ENCODE peak calls at places on chromosomes 1 and 21, in six cellular contexts. One of them, this sample, is unnamed.

GRCh38 chr1:59333626-59334277 is 36.9 kb downstream of the FGGY start:
- DNase-seq in CD4-positive, alpha-beta memory T cell: no peak
- DNase-seq in Peyer's patch: no peak
- DNase-seq in aorta: no peak
- DNase-seq in stomach: no peak
- DNase-seq in IMR-90: no peak
- DNase-seq in this sample: no peak

GRCh38 chr1:45785583-45785982 is 17.8 kb upstream of the MAST2 start:
- DNase-seq in CD4-positive, alpha-beta memory T cell: peak; percentile 50
- DNase-seq in Peyer's patch: no peak
- DNase-seq in aorta: no peak
- DNase-seq in stomach: no peak
- DNase-seq in IMR-90: no peak
- DNase-seq in this sample: no peak

GRCh38 chr21:27498025-27498424 is 531.1 kb upstream of the ADAMTS5 start:
- DNase-seq in CD4-positive, alpha-beta memory T cell: no peak
- DNase-seq in Peyer's patch: no peak
- DNase-seq in aorta: no peak
- DNase-seq in stomach: no peak
- DNase-seq in IMR-90: peak; percentile 14
- DNase-seq in this sample: no peak

GRCh38 chr1:224637936-224638335 is 21.8 kb downstream of the CNIH3 start:
- DNase-seq in CD4-positive, alpha-beta memory T cell: no peak
- DNase-seq in Peyer's patch: no peak
- DNase-seq in aorta: no peak
- DNase-seq in stomach: no peak
- DNase-seq in IMR-90: no peak
- DNase-seq in this sample: no peak

GRCh38 chr1:184383772-184384323 is 3.0 kb upstream of the C1orf21 start:
- DNase-seq in CD4-positive, alpha-beta memory T cell: no peak
- DNase-seq in Peyer's patch: no peak
- DNase-seq in aorta: no peak
- DNase-seq in stomach: no peak
- DNase-seq in IMR-90: no peak
- DNase-seq in this sample: no peak

GRCh38 chr1:31955917-31956736 is 18.0 kb upstream of the PTP4A2 start:
- DNase-seq in CD4-positive, alpha-beta memory T cell: peak; percentile 76
- DNase-seq in Peyer's patch: peak; percentile 93
- DNase-seq in aorta: peak; percentile 91
- DNase-seq in stomach: peak; percentile 90
- DNase-seq in IMR-90: peak; percentile 100
- DNase-seq in this sample: peak; percentile 79

GRCh38 chr1:167899253-167899681 is 14.7 kb downstream of the ADCY10 start:
- DNase-seq in CD4-positive, alpha-beta memory T cell: no peak
- DNase-seq in Peyer's patch: no peak
- DNase-seq in aorta: peak; percentile 85
- DNase-seq in stomach: peak; percentile 93
- DNase-seq in IMR-90: peak; percentile 71
- DNase-seq in this sample: no peak

GRCh38 chr1:65209005-65209885 is 61.2 kb downstream of the AK4 start:
- DNase-seq in CD4-positive, alpha-beta memory T cell: peak; percentile 6
- DNase-seq in Peyer's patch: no peak
- DNase-seq in aorta: no peak
- DNase-seq in stomach: no peak
- DNase-seq in IMR-90: peak; percentile 47
- DNase-seq in this sample: no peak

GRCh38 chr1:44423706-44424546 is 18.9 kb downstream of the RNF220 start:
- DNase-seq in CD4-positive, alpha-beta memory T cell: no peak
- DNase-seq in Peyer's patch: no peak
- DNase-seq in aorta: peak; percentile 72
- DNase-seq in stomach: peak; percentile 87
- DNase-seq in IMR-90: peak; percentile 35
- DNase-seq in this sample: no peak

GRCh38 chr1:82162526-82163420 is 362.0 kb downstream of the ADGRL2 start:
- DNase-seq in CD4-positive, alpha-beta memory T cell: no peak
- DNase-seq in Peyer's patch: no peak
- DNase-seq in aorta: no peak
- DNase-seq in stomach: no peak
- DNase-seq in IMR-90: no peak
- DNase-seq in this sample: no peak

GRCh38 chr1:110060034-110060661 is 10.3 kb downstream of the ALX3 start:
- DNase-seq in CD4-positive, alpha-beta memory T cell: peak; percentile 56
- DNase-seq in Peyer's patch: peak; percentile 74
- DNase-seq in aorta: no peak
- DNase-seq in stomach: peak; percentile 58
- DNase-seq in IMR-90: no peak
- DNase-seq in this sample: peak; percentile 36

GRCh38 chr1:231118704-231119453 is 43.0 kb upstream of the TRIM67 start:
- DNase-seq in CD4-positive, alpha-beta memory T cell: no peak
- DNase-seq in Peyer's patch: no peak
- DNase-seq in aorta: no peak
- DNase-seq in stomach: no peak
- DNase-seq in IMR-90: no peak
- DNase-seq in this sample: no peak

GRCh38 chr21:38989097-38989744 is 183.5 kb downstream of the ETS2 start:
- DNase-seq in CD4-positive, alpha-beta memory T cell: no peak
- DNase-seq in Peyer's patch: no peak
- DNase-seq in aorta: no peak
- DNase-seq in stomach: no peak
- DNase-seq in IMR-90: no peak
- DNase-seq in this sample: no peak

GRCh38 chr1:168520052-168520751 is 23.6 kb downstream of the XCL2 start:
- DNase-seq in CD4-positive, alpha-beta memory T cell: peak; percentile 14
- DNase-seq in Peyer's patch: peak; percentile 47
- DNase-seq in aorta: no peak
- DNase-seq in stomach: no peak
- DNase-seq in IMR-90: no peak
- DNase-seq in this sample: no peak

GRCh38 chr1:43307458-43308158 is 6.8 kb downstream of the TIE1 start:
- DNase-seq in CD4-positive, alpha-beta memory T cell: no peak
- DNase-seq in Peyer's patch: no peak
- DNase-seq in aorta: peak; percentile 30
- DNase-seq in stomach: no peak
- DNase-seq in IMR-90: no peak
- DNase-seq in this sample: no peak

GRCh38 chr1:116273042-116273783 is 99.8 kb upstream of the ATP1A1 start:
- DNase-seq in CD4-positive, alpha-beta memory T cell: no peak
- DNase-seq in Peyer's patch: peak; percentile 53
- DNase-seq in aorta: no peak
- DNase-seq in stomach: no peak
- DNase-seq in IMR-90: no peak
- DNase-seq in this sample: no peak

GRCh38 chr1:214977133-214977532 is 105.4 kb upstream of the KCNK2 start:
- DNase-seq in CD4-positive, alpha-beta memory T cell: no peak
- DNase-seq in Peyer's patch: no peak
- DNase-seq in aorta: no peak
- DNase-seq in stomach: no peak
- DNase-seq in IMR-90: no peak
- DNase-seq in this sample: no peak

GRCh38 chr1:15994590-15995351 is 9.3 kb upstream of the SRARP start:
- DNase-seq in CD4-positive, alpha-beta memory T cell: no peak
- DNase-seq in Peyer's patch: peak; percentile 73
- DNase-seq in aorta: peak; percentile 80
- DNase-seq in stomach: peak; percentile 63
- DNase-seq in IMR-90: peak; percentile 56
- DNase-seq in this sample: peak; percentile 60

GRCh38 chr1:15994081-15994480 is 10.0 kb upstream of the SRARP start:
- DNase-seq in CD4-positive, alpha-beta memory T cell: no peak
- DNase-seq in Peyer's patch: no peak
- DNase-seq in aorta: no peak
- DNase-seq in stomach: no peak
- DNase-seq in IMR-90: no peak
- DNase-seq in this sample: no peak

GRCh38 chr1:15997637-15998280 is 6.3 kb upstream of the SRARP start:
- DNase-seq in CD4-positive, alpha-beta memory T cell: no peak
- DNase-seq in Peyer's patch: no peak
- DNase-seq in aorta: peak; percentile 21
- DNase-seq in stomach: no peak
- DNase-seq in IMR-90: no peak
- DNase-seq in this sample: no peak

GRCh38 chr1:15997076-15997585 is 6.9 kb upstream of the SRARP start:
- DNase-seq in CD4-positive, alpha-beta memory T cell: no peak
- DNase-seq in Peyer's patch: no peak
- DNase-seq in aorta: no peak
- DNase-seq in stomach: no peak
- DNase-seq in IMR-90: no peak
- DNase-seq in this sample: no peak

DNA sequence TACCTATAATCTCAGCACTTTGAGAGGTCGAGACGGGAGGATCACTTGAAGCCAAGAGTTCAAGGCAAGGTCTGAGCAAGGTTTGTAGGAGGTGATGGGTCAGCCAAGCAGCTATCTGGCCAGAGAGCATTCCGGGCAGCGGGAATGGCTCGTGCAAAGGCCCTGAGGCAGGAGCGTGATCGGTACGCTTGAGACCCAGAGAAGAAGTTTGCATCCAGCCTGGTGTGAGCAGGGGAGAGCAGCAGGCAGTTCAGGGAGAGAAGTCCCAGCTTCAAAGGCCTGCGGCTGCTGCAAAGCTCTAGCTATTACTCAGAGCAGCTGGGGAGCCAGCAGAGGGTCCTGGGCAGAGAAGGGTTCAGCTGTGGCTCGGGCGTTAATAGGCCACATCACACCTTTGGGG is 5.1 kb upstream of the SRARP start:
- DNase-seq in CD4-positive, alpha-beta memory T cell: no peak
- DNase-seq in Peyer's patch: no peak
- DNase-seq in aorta: peak; percentile 10
- DNase-seq in stomach: no peak
- DNase-seq in IMR-90: no peak
- DNase-seq in this sample: no peak
- H3K4me1 ChIP-seq in CD4-positive, alpha-beta memory T cell: no peaks in the 10 kb centered on the region
- H3K4me1 ChIP-seq in Peyer's patch: no peaks in the 10 kb centered on the region
- H3K4me1 ChIP-seq in aorta: no peaks in the 10 kb centered on the region
- H3K4me1 ChIP-seq in stomach: peaks cover 2% of the 10 kb centered on the region
- H3K4me1 ChIP-seq in IMR-90: peaks cover 2% of the 10 kb centered on the region
- H3K4me1 ChIP-seq in this sample: no peaks in the 10 kb centered on the region

DNA sequence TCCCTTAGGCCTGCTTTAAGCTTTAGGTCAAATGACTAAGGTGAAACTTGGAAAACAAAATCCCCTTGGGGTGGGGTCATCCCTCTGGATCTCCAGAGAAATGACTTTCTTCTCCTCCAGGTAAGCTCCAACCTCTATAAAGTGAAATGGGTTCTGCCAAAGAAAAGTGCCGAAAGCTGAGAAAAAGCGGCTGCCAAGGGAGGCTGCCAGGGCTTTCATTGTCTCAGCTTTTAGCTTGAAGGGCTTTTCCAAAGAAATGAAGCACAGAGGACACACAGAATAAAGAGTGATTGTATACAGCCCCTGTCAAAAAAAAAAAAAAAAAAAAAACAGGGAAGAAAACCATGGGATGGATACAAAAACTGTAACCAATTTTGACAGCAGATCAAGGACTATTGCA is 126.9 kb downstream of the TGFBR3 start:
- DNase-seq in CD4-positive, alpha-beta memory T cell: no peak
- DNase-seq in Peyer's patch: no peak
- DNase-seq in aorta: no peak
- DNase-seq in stomach: no peak
- DNase-seq in IMR-90: no peak
- DNase-seq in this sample: no peak
- H3K27ac ChIP-seq in CD4-positive, alpha-beta memory T cell: no peak overlapping the region
- H3K27ac ChIP-seq in Peyer's patch: peak overlapping the region; percentile 73
- H3K27ac ChIP-seq in aorta: no peak overlapping the region
- H3K27ac ChIP-seq in stomach: peak overlapping the region; percentile 70
- H3K27ac ChIP-seq in IMR-90: no peak overlapping the region
- H3K27ac ChIP-seq in this sample: no peak overlapping the region

DNA sequence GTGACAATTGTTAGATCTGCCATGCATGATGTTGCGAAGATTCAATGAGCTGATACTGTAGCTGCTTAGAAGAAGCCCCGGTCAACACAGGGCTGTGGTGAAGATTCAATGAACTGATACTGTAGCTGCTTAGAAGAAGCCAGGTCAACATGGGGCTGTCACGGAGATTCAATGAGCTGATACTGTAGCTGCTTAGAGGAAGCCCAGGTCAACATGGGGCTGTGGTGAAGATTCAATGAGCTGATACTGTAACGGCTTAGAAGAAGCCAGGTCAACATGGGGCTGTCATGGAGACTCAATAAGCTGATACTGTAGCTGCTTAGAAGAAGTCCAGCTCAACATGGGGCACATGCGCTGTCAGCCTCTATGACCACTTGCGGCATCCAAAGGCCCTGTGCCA is 18.8 kb upstream of the BACE2 start:
- DNase-seq in CD4-positive, alpha-beta memory T cell: no peak
- DNase-seq in Peyer's patch: no peak
- DNase-seq in aorta: no peak
- DNase-seq in stomach: no peak
- DNase-seq in IMR-90: no peak
- DNase-seq in this sample: no peak
- H3K27me3 ChIP-seq in CD4-positive, alpha-beta memory T cell: no peaks in the 10 kb centered on the region
- H3K27me3 ChIP-seq in Peyer's patch: no peaks in the 10 kb centered on the region
- H3K27me3 ChIP-seq in aorta: no peaks in the 10 kb centered on the region
- H3K27me3 ChIP-seq in stomach: no peaks in the 10 kb centered on the region
- H3K27me3 ChIP-seq in IMR-90: peaks cover 2% of the 10 kb centered on the region
- H3K27me3 ChIP-seq in this sample: no peaks in the 10 kb centered on the region

DNA sequence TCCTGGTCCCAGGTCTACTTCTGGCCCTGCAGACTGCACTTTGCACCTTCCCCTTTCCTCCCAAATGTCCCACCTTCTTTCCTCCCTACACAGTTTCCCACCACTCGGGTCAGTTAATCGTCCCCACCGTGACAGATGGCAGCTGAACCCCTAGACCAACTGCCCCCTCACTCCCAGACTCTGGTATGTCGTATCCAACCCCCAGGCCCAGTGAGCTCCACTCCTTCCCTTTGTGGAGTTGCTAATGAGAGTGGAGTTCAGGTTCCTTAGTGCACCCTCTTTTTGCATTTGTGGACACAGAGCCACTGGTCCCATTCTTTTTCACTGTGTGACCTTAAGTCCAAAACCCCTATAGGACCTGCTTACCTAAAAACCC is 1.8 kb downstream of the MAN1C1 start:
- DNase-seq in CD4-positive, alpha-beta memory T cell: no peak
- DNase-seq in Peyer's patch: no peak
- DNase-seq in aorta: no peak
- DNase-seq in stomach: no peak
- DNase-seq in IMR-90: no peak
- DNase-seq in this sample: no peak
- H3K4me1 ChIP-seq in CD4-positive, alpha-beta memory T cell: peaks cover 79% of the 10 kb centered on the region
- H3K4me1 ChIP-seq in Peyer's patch: peaks cover 31% of the 10 kb centered on the region
- H3K4me1 ChIP-seq in aorta: no peaks in the 10 kb centered on the region
- H3K4me1 ChIP-seq in stomach: peaks cover 67% of the 10 kb centered on the region
- H3K4me1 ChIP-seq in IMR-90: peaks cover 7% of the 10 kb centered on the region
- H3K4me1 ChIP-seq in this sample: peaks cover 27% of the 10 kb centered on the region

DNA sequence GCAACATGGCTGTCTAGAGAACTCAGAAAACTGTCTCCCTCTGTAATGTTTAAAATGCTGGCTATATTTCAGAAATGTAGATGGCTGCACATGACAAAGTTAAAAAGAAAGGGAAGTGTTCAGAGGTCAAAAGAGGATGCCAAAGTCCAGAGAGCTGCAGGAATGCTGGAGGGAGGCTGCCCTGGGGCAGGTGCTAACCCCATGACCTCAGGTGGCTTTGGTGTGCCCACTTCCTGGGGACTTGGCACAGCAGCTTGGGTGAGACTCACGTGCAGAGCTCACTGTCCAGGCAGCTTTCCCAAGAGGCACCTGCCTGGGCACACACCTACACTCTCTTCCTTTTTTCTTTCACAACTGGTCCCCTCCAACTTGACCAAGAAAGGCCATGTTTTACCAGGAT is 256.4 kb downstream of the KCNJ6 start:
- DNase-seq in CD4-positive, alpha-beta memory T cell: no peak
- DNase-seq in Peyer's patch: no peak
- DNase-seq in aorta: no peak
- DNase-seq in stomach: no peak
- DNase-seq in IMR-90: no peak
- DNase-seq in this sample: no peak
- H3K27ac ChIP-seq in CD4-positive, alpha-beta memory T cell: no peak overlapping the region
- H3K27ac ChIP-seq in Peyer's patch: no peak overlapping the region
- H3K27ac ChIP-seq in aorta: no peak overlapping the region
- H3K27ac ChIP-seq in stomach: peak overlapping the region; percentile 79
- H3K27ac ChIP-seq in IMR-90: no peak overlapping the region
- H3K27ac ChIP-seq in this sample: no peak overlapping the region

This sample was measured in naive thymus-derived CD4-positive, alpha-beta T cell.